ENCODE peak calls at places on chromosomes 1 and 21, in six cellular contexts. N is neuronal stem cell, T is IMR-90, K is mesendoderm, I is mesenchymal stem cell, J is H1. G is an unnamed sample.

GRCh38 chr1:117096871-117097842 is 24.4 kb downstream of the TRIM45 start:
- DNase-seq in N (no peak), T (peak), K (peak), I (peak), J (no peak), G (peak)

GRCh38 chr1:47968489-47968888 is 28.7 kb downstream of the TRABD2B start:
- DNase-seq in N (no peak), T (no peak), K (no peak), I (no peak), J (no peak), G (no peak)

GRCh38 chr21:16407403-16408279 is 677.9 kb downstream of the USP25 start:
- DNase-seq in N (no peak), T (no peak), K (no peak), I (no peak), J (no peak), G (no peak)

GRCh38 chr1:175471039-175471800 is 272.2 kb downstream of the TNR start:
- DNase-seq in N (no peak), T (no peak), K (no peak), I (peak), J (no peak), G (peak)

GRCh38 chr1:182570611-182570970 is 18.5 kb downstream of the RNASEL start:
- DNase-seq in N (no peak), T (no peak), K (no peak), I (no peak), J (no peak), G (no peak)

GRCh38 chr1:38029725-38030511 is 16.7 kb downstream of the POU3F1 start:
- DNase-seq in N (no peak), T (peak), K (peak), I (peak), J (no peak), G (no peak)

GRCh38 chr1:230778916-230779590 is 31.9 kb downstream of the CAPN9 start:
- DNase-seq in N (no peak), T (peak), K (peak), I (peak), J (no peak), G (peak)

GRCh38 chr21:29546071-29546470 is 247.3 kb downstream of the BACH1 start:
- DNase-seq in N (no peak), T (peak), K (no peak), I (no peak), J (no peak), G (no peak)

GRCh38 chr21:37653201-37653600 is 263.1 kb downstream of the KCNJ6 start:
- DNase-seq in N (no peak), T (no peak), K (no peak), I (no peak), J (no peak), G (no peak)

GRCh38 chr1:15684468-15685283 is 556 bp downstream of the PLEKHM2 start:
- DNase-seq in N (peak), T (no peak), K (peak), I (peak), J (no peak), G (peak)

GRCh38 chr1:15684042-15684461 is at the start of gene PLEKHM2:
- DNase-seq in N (peak), T (peak), K (no peak), I (peak), J (no peak), G (peak)

GRCh38 chr1:15682886-15683410 is 1.2 kb upstream of the PLEKHM2 start:
- DNase-seq in N (no peak), T (no peak), K (no peak), I (no peak), J (no peak), G (no peak)

GRCh38 chr1:15681346-15682290 is 2.5 kb upstream of the PLEKHM2 start:
- DNase-seq in N (no peak), T (no peak), K (no peak), I (no peak), J (no peak), G (peak)

DNA sequence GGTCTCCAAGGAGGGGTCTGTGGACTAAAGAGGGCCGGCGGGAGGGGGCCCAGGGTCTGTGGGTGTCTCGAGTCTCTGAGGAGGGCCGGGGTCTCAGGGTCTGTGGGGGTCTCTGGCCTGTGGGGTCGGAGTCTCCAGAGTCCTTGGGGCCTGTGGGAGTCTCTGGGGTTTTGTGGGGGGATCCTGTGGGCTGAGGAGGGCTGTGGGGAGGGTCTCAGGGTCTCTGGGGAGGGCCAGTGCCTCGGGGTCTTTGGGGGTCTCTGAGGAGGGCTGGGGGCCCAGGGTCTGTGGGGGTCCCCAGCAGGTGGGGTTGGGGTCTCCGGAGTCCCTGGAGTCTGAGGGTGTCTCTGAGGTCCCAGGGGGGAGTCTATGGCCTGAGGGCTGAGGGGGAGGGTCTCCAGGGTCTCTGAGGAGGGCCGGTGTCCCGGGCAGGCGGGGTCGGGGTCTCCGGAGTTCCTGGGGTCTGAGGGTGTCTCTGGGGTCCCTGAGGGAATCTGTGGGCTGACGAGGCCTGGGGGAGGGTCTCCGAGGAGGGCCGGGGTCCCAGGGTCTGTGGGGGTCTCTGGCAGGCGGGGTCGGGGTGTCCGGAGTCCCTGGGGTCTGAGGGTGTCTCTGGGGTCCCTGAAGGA is 595 bp upstream of the PLEKHM2 start:
- DNase-seq in N (no peak), T (no peak), K (no peak), I (no peak), J (no peak), G (no peak)
- H3K4ac ChIP-seq in N (peak), T (peak), K (peak), I (peak), J (peak), G (peak)

GRCh38 chr1:77683836-77684148 is 1.3 kb upstream of the ZZZ3 start:
- DNase-seq in N (no peak), T (no peak), K (no peak), I (no peak), J (no peak), G (no peak)

GRCh38 chr1:77686784-77687518 is 4.5 kb upstream of the ZZZ3 start:
- DNase-seq in N (no peak), T (no peak), K (peak), I (no peak), J (no peak), G (no peak)

GRCh38 chr1:77683142-77683835 is 831 bp upstream of the ZZZ3 start:
- DNase-seq in N (peak), T (peak), K (peak), I (peak), J (peak), G (peak)

GRCh38 chr1:77688939-77689338 is 6.5 kb upstream of the ZZZ3 start:
- DNase-seq in N (no peak), T (no peak), K (no peak), I (no peak), J (no peak), G (no peak)

GRCh38 chr1:77687519-77687906 is 5.1 kb upstream of the ZZZ3 start:
- DNase-seq in N (peak), T (no peak), K (peak), I (peak), J (peak), G (peak)
- H3K4me3 ChIP-seq in N (no peak), T (no peak), K (no peak), I (no peak), J (peak), G (no peak)

DNA sequence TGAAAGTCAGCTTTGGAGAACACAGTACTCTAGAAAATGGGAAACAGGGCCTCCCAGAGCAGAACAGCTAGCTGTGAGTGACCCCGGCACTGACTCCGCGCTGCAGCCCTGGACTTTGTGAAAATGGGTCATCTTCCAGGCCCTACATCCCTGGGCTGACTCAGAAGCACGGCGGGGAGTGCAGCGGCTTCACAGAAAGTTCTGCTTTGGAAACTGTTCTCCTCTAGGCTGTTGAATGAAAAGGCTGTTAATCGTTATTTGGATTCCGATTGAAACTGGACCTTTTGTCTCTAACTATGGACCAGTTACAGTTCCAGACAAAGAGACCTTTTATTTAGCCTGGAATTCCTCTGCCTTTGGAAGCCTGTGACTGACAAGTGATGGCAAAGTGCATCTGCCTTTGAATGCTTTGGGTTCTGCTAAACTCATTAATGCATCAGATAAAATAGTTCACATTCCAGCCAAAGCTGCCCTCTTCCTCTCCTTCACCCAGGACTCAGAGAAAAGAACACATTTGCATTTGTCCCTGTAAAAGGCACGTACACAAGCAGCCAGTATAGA is 144.9 kb upstream of the HOOK1 start:
- DNase-seq in N (peak), T (peak), K (peak), I (peak), J (peak), G (peak)
- H3K9ac ChIP-seq in N (no peak), T (no peak), K (no peak), I (peak), J (no peak), G (no peak)

DNA sequence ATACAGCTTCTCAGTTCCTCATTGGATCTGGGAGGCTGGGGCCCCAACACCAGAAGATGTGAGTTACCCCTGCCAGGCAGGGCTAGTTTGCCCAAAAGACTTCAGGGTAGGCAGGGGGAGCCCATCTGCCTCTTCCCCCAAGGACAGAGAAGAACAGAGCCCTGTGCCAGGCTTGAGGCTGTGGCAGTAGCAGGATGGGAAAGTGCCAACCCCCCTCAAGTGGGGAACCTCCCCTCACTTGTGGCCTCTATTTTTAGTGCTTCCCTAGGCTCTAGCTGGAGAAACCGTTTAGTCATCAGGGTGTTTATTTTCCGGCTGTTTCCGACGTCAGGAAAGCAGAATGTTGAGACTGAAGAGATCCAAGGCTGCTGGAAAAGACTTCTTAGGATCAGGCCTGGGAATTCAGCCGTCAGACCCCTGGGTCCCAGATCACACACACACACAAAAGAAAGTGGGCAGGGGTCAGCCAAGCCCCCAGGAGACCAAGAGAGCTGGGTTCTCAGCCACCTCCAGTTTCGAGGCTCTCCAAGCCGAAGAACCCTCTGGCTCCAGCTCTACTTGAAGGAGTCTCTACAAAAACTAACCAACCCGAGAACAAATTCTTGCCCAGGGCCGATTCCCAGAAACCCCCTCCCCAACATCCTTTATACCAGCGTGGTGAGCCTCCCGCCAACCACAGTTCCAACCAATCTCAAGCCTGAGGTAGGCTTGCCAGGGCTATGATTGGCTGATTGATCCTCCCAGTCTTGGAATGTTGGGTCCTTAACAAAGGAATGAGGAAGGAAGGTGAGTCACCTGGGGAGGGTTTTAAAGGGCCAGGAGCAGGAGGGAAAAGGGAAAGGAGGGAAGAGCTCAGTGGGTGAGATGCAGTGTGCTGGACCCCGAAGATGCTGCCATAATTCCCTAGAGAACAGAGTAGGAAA is 2.4 kb upstream of the MEF2D start:
- DNase-seq in N (no peak), T (peak), K (peak), I (peak), J (peak), G (peak)
- H3K4ac ChIP-seq in N (no peak), T (peak), K (peak), I (peak), J (peak), G (peak)

GRCh38 chr1:100363831-100364230 is 11.5 kb downstream of the CDC14A start:
- DNase-seq in N (no peak), T (no peak), K (no peak), I (no peak), J (no peak), G (no peak)
- H3K4me3 ChIP-seq in N (no peak), T (no peak), K (no peak), I (no peak), J (no peak), G (no peak)

GRCh38 chr1:89890085-89890754 is 69.4 kb downstream of the LRRC8D start:
- DNase-seq in N (no peak), T (no peak), K (peak), I (peak), J (no peak), G (peak)
- H3K9ac ChIP-seq in N (no peak), T (no peak), K (no peak), I (no peak), J (no peak), G (no peak)

GRCh38 chr1:202237052-202237451 is 43.5 kb downstream of the LGR6 start:
- DNase-seq in N (peak), T (peak), K (peak), I (peak), J (peak), G (peak)
- H3K4ac ChIP-seq in N (no peak), T (peak), K (no peak), I (no peak), J (no peak), G (peak)

GRCh38 chr1:76841460-76841859 is 25.8 kb upstream of the ST6GALNAC5 start:
- DNase-seq in N (no peak), T (no peak), K (no peak), I (no peak), J (no peak), G (no peak)
- H3K4me3 ChIP-seq in N (no peak), T (no peak), K (no peak), I (no peak), J (no peak), G (no peak)

GRCh38 chr1:66528580-66528979 is 5.4 kb upstream of the SGIP1 start:
- DNase-seq in N (no peak), T (no peak), K (no peak), I (no peak), J (no peak), G (no peak)
- H3K9ac ChIP-seq in N (no peak), T (no peak), K (no peak), I (no peak), J (no peak), G (no peak)

GRCh38 chr1:54608561-54609230 is 14.6 kb downstream of the FAM151A start:
- DNase-seq in N (no peak), T (no peak), K (no peak), I (no peak), J (no peak), G (no peak)

GRCh38 chr1:54609301-54609921 is 13.9 kb downstream of the FAM151A start:
- DNase-seq in N (no peak), T (no peak), K (no peak), I (no peak), J (no peak), G (no peak)

GRCh38 chr1:54610048-54610447 is 13.3 kb downstream of the FAM151A start:
- DNase-seq in N (no peak), T (peak), K (peak), I (peak), J (no peak), G (peak)

GRCh38 chr1:54611621-54612020 is 11.7 kb downstream of the FAM151A start:
- DNase-seq in N (no peak), T (no peak), K (no peak), I (no peak), J (no peak), G (no peak)

GRCh38 chr1:54610601-54611580 is 12.4 kb downstream of the FAM151A start:
- DNase-seq in N (no peak), T (no peak), K (peak), I (no peak), J (no peak), G (peak)
- H3K4ac ChIP-seq in N (peak), T (no peak), K (no peak), I (no peak), J (peak), G (no peak)